ENCODE peak calls at places on chromosomes 6 and 20, in six cellular contexts. Z is heart right ventricle; X is K562; A is left lung; G is kidney epithelial cell; C is CD4-positive, CD25-positive, alpha-beta regulatory T cell. T is an unnamed sample.

GRCh38 chr6:36501686-36502085 is 45.6 kb downstream of the STK38 start:
- DNase-seq in Z (no peak), C (no peak), G (no peak), X (no peak), A (no peak), T (no peak)

GRCh38 chr6:150273457-150274309 is 95.1 kb upstream of the IYD start:
- DNase-seq in G (no peak), Z (no peak), X (no peak), C (no peak), A (no peak), T (no peak)

GRCh38 chr6:135170849-135171248 is 10.3 kb upstream of the MYB start:
- DNase-seq in C (no peak), Z (no peak), G (no peak), A (no peak), X (no peak), T (no peak)

GRCh38 chr6:109695468-109695867 is 4.4 kb downstream of the FIG4 start:
- DNase-seq in G (no peak), X (no peak), Z (no peak), A (no peak), C (no peak), T (peak)

GRCh38 chr20:49397525-49397924 is 84.9 kb downstream of the KCNB1 start:
- DNase-seq in X (no peak), C (no peak), G (no peak), Z (no peak), A (no peak), T (no peak)

GRCh38 chr6:132357120-132357519 is 44.2 kb downstream of the MOXD1 start:
- DNase-seq in Z (no peak), A (no peak), C (no peak), X (no peak), G (no peak), T (no peak)

GRCh38 chr6:6749791-6750434 is 161.4 kb downstream of the LY86 start:
- DNase-seq in X (peak), A (peak), Z (peak), G (peak), C (no peak), T (peak)

GRCh38 chr6:113359155-113360140 is 497.7 kb upstream of the MARCKS start:
- DNase-seq in C (no peak), X (no peak), A (no peak), Z (no peak), G (peak), T (no peak)

GRCh38 chr6:149887343-149887742 is 10.6 kb downstream of the RAET1E start:
- DNase-seq in C (no peak), X (no peak), G (no peak), A (no peak), Z (no peak), T (no peak)

GRCh38 chr6:63452117-63452516 is 120.2 kb upstream of the LOC128125822 start:
- DNase-seq in X (no peak), A (no peak), G (no peak), C (no peak), Z (no peak), T (no peak)

GRCh38 chr6:45617441-45617840 is 239.7 kb upstream of the SUPT3H start:
- DNase-seq in C (no peak), A (no peak), Z (no peak), X (no peak), G (no peak), T (no peak)

GRCh38 chr20:1440024-1440423 is 26.6 kb downstream of the NSFL1C start:
- DNase-seq in A (no peak), C (no peak), X (peak), G (no peak), Z (no peak), T (peak)

GRCh38 chr6:151494235-151494950 is 576 bp downstream of the CCDC170 start:
- DNase-seq in C (no peak), G (no peak), X (no peak), Z (peak), A (peak), T (no peak)

GRCh38 chr20:64036346-64037198 is 590 bp downstream of the C20orf204 start:
- DNase-seq in Z (no peak), C (no peak), X (peak), G (no peak), A (no peak), T (peak)

GRCh38 chr20:33832113-33832853 is 21.1 kb downstream of the CHMP4B start:
- DNase-seq in X (no peak), Z (no peak), C (no peak), A (no peak), G (no peak), T (no peak)

GRCh38 chr6:106181664-106182418 is 95.7 kb downstream of the PRDM1 start:
- DNase-seq in X (no peak), Z (no peak), G (no peak), A (no peak), C (no peak), T (no peak)

GRCh38 chr6:65557224-65557623 is 149.8 kb downstream of the EYS start:
- DNase-seq in A (no peak), C (no peak), Z (no peak), X (no peak), G (no peak), T (peak)

GRCh38 chr6:112251170-112251945 is 3.0 kb downstream of the LAMA4 start:
- DNase-seq in C (no peak), A (peak), Z (peak), X (no peak), G (peak), T (no peak)

GRCh38 chr6:131831392-131831791 is 23.6 kb downstream of the ENPP1 start:
- DNase-seq in C (no peak), X (no peak), Z (no peak), G (no peak), A (no peak), T (no peak)

GRCh38 chr20:15253431-15253830 is 916.0 kb upstream of the FLRT3 start:
- DNase-seq in C (no peak), A (no peak), X (no peak), G (no peak), Z (no peak), T (no peak)

GRCh38 chr6:158011980-158012566 is 30.4 kb downstream of the SYNJ2 start:
- DNase-seq in C (no peak), G (no peak), A (peak), X (no peak), Z (no peak), T (no peak)

GRCh38 chr6:85551264-85551663 is 42.4 kb downstream of the SNX14 start:
- DNase-seq in X (peak), G (no peak), Z (no peak), A (no peak), C (no peak), T (no peak)

GRCh38 chr20:22616551-22616950 is 32.2 kb upstream of the FOXA2 start:
- DNase-seq in C (no peak), X (no peak), G (no peak), A (no peak), Z (no peak), T (no peak)

GRCh38 chr20:64083380-64084208 is 604 bp downstream of the LKAAEAR1 start:
- DNase-seq in C (peak), G (no peak), A (peak), X (peak), Z (peak), T (peak)

GRCh38 chr6:129515004-129515403 is 195.0 kb downstream of the ARHGAP18 start:
- DNase-seq in C (no peak), Z (no peak), A (no peak), G (no peak), X (no peak), T (no peak)

GRCh38 chr6:107132330-107132954 is 17.1 kb upstream of the BEND3 start:
- DNase-seq in C (peak), G (no peak), A (no peak), Z (no peak), X (no peak), T (peak)

GRCh38 chr6:137850816-137851602 is 16.1 kb upstream of the TNFAIP3 start:
- DNase-seq in C (no peak), Z (no peak), G (no peak), A (no peak), X (no peak), T (no peak)

GRCh38 chr6:90068835-90069478 is 174.7 kb downstream of the GJA10 start:
- DNase-seq in X (no peak), A (no peak), G (no peak), Z (no peak), C (no peak), T (no peak)

GRCh38 chr20:58626076-58626475 is 25.0 kb upstream of the STX16 start:
- DNase-seq in G (no peak), A (no peak), Z (no peak), C (no peak), X (no peak), T (no peak)

GRCh38 chr20:44901972-44902371 is 7.9 kb upstream of the PABPC1L start:
- DNase-seq in Z (no peak), A (no peak), C (no peak), X (no peak), G (no peak), T (no peak)

GRCh38 chr20:5195655-5196054 is 68.8 kb downstream of the CDS2 start:
- DNase-seq in A (no peak), C (no peak), G (no peak), Z (no peak), X (no peak), T (no peak)

GRCh38 chr6:33204415-33205171 is at the start of gene HSD17B8:
- DNase-seq in C (peak), A (peak), X (peak), Z (peak), G (peak), T (peak)

GRCh38 chr6:56730663-56731529 is 88.2 kb upstream of the DST start:
- DNase-seq in X (no peak), G (no peak), C (no peak), A (no peak), Z (no peak), T (no peak)

GRCh38 chr6:128124713-128125112 is 223.9 kb upstream of the THEMIS start:
- DNase-seq in C (no peak), X (no peak), G (peak), Z (no peak), A (no peak), T (no peak)

DNA sequence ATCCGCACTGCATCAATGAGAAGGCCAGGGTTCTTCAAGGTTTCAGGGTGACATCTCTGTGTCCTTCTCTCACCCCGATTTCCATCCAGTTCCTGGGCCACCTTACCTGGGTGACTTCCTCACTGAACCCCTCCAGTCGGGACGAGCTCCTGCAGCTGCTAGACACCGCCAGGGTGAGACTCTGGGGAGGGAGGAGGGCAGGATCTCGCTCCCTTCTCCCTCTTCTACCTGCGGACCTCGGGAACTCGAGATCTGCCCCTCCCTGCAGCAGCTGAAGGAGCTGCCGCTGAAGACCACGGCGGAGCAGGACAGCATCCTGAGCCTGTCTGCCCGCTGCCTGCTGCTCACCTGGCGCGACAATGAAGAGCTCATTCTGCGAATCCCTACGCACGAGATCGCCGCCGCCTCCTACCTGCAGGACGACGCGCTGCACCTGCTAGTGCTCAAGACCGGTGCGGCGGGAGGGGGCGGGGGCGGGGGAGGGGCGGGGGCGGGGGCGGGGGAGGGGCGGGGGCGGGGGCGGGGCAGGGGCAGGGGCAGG is 7.5 kb downstream of the CCM2L start:
- DNase-seq in Z (no peak), A (no peak), C (peak), G (no peak), X (peak), T (peak)
- H3K4me3 ChIP-seq in Z (no peak), A (peak), C (no peak), G (no peak), X (no peak), T (peak)

GRCh38 chr6:16491666-16492322 is 253.4 kb downstream of the GMPR start:
- DNase-seq in X (no peak), Z (no peak), A (no peak), C (no peak), G (no peak), T (no peak)

GRCh38 chr6:16493802-16494201 is 255.4 kb downstream of the GMPR start:
- DNase-seq in C (no peak), G (no peak), Z (no peak), A (no peak), X (no peak), T (no peak)

GRCh38 chr6:16496210-16496609 is 257.8 kb downstream of the GMPR start:
- DNase-seq in A (no peak), Z (no peak), X (no peak), G (no peak), C (no peak), T (no peak)

GRCh38 chr6:16494781-16495180 is 256.4 kb downstream of the GMPR start:
- DNase-seq in X (no peak), G (no peak), Z (no peak), A (no peak), C (no peak), T (peak)

DNA sequence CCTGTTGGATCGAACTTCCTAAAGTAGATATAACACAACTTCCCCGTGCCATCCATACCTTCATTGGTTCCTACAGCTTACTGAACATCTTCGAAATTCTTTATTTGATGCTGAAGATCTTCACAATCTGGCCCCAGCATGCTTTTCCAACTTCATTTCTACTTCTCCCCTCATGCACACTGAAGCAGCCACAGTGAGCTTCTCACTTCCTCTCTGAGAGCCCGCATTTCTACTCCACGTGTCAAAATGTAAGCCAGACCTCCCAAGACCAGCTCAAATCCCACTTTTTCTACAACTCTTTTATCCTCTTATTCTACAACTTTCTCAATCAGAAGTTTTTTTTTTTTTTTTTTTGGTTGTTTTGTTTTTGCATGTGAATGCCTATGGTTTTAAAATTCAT is 254.7 kb downstream of the GMPR start:
- DNase-seq in X (no peak), C (no peak), G (no peak), Z (no peak), A (no peak), T (no peak)
- H3K4me3 ChIP-seq in X (no peak), C (no peak), G (no peak), Z (no peak), A (no peak), T (no peak)

DNA sequence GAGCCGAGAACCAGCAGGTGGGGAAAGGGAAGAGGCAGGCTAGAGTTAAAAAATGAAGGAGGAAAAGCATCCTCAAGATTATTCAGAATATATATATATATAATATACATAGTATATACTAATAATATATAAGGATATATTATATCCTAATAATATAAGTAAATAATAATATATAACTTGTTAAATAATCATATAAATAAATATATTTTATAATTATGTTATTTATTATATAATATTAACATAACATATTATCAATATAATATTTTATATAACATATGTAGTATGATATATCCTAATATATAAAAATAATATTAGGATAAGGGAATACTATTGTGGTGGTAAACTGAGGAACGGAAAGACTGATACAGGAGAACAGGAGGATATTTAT is 171.8 kb downstream of the TRIM27 start:
- DNase-seq in G (no peak), C (no peak), X (no peak), A (no peak), Z (no peak), T (no peak)
- H3K4me3 ChIP-seq in G (no peak), C (no peak), X (peak), A (no peak), Z (no peak), T (no peak)

GRCh38 chr20:59933849-59934585 is 580 bp upstream of the SYCP2 start:
- DNase-seq in Z (peak), A (peak), X (peak), G (no peak), C (peak), T (peak)

GRCh38 chr20:59931511-59932312 is 1.7 kb downstream of the SYCP2 start:
- DNase-seq in C (no peak), A (no peak), Z (no peak), G (no peak), X (no peak), T (no peak)

GRCh38 chr20:59935457-59936185 is 2.2 kb upstream of the SYCP2 start:
- DNase-seq in Z (no peak), G (no peak), X (no peak), C (no peak), A (no peak), T (no peak)

GRCh38 chr20:59933296-59933848 is at the start of gene SYCP2:
- DNase-seq in A (peak), G (no peak), Z (peak), X (peak), C (peak), T (no peak)

GRCh38 chr20:59932616-59933295 is 681 bp downstream of the SYCP2 start:
- DNase-seq in C (no peak), X (no peak), A (no peak), Z (peak), G (no peak), T (no peak)
- H3K4me3 ChIP-seq in C (no peak), X (no peak), A (peak), Z (peak), G (no peak), T (no peak)

GRCh38 chr6:166490671-166491500 is 95.6 kb downstream of the RAMACL start:
- DNase-seq in C (no peak), G (peak), A (no peak), X (no peak), Z (no peak), T (no peak)

GRCh38 chr6:166487148-166487547 is 99.3 kb downstream of the RAMACL start:
- DNase-seq in A (no peak), C (no peak), G (no peak), X (no peak), Z (no peak), T (no peak)

GRCh38 chr6:166489301-166490155 is 97.0 kb downstream of the RAMACL start:
- DNase-seq in C (no peak), Z (no peak), A (no peak), X (no peak), G (no peak), T (no peak)

GRCh38 chr6:166488081-166488685 is 98.3 kb downstream of the RAMACL start:
- DNase-seq in Z (peak), X (no peak), A (peak), C (peak), G (no peak), T (no peak)

GRCh38 chr6:166488701-166489100 is 97.8 kb downstream of the RAMACL start:
- DNase-seq in C (no peak), X (no peak), Z (no peak), A (no peak), G (no peak), T (no peak)
- H3K4me3 ChIP-seq in C (peak), X (no peak), Z (no peak), A (no peak), G (no peak), T (no peak)

DNA sequence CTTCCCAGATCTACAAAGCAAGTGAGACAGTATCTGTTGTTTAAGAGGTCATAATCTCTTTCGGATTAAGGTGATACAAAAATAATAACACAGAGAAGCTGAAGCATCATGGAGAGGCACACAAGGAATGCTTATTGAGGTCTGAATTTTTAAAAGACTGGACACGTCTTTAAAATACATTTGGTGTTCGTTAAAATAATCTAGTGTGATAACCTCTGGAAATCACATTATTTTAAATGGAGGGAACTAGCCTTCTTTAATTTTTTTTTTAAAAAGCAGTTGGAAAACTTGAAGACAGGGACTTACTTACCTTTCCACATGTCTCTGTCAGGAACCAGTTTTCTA is 1.9 kb upstream of the LRRC1 start:
- DNase-seq in X (no peak), C (no peak), Z (no peak), G (no peak), A (no peak), T (no peak)
- H3K4me3 ChIP-seq in X (no peak), C (peak), Z (peak), G (peak), A (peak), T (peak)